ENCODE peak calls at places on chromosome 6, in ten cellular contexts. O, K, A, I, W, S, Z, H, G and U are unnamed samples.

GRCh38 chr6:169985121-169986015 is 233.9 kb downstream of the ERMARD start:
- DNase-seq in I (peak), G (peak), Z (no peak), H (no peak), O (no peak), K (no peak), A (no peak), S (no peak), W (no peak), U (no peak)

GRCh38 chr6:135202821-135203220 is 21.7 kb downstream of the MYB start:
- DNase-seq in S (no peak), H (no peak), W (no peak), A (no peak), G (no peak), O (no peak), K (no peak), I (no peak), Z (no peak), U (no peak)

GRCh38 chr6:142621822-142622221 is 320.0 kb downstream of the ADGRG6 start:
- DNase-seq in W (no peak), K (no peak), Z (no peak), H (no peak), S (no peak), G (no peak), I (no peak), A (no peak), O (no peak), U (no peak)

GRCh38 chr6:169981051-169981450 is 229.6 kb downstream of the ERMARD start:
- DNase-seq in H (no peak), K (no peak), W (no peak), A (no peak), G (peak), S (no peak), Z (no peak), O (no peak), I (no peak), U (no peak)

GRCh38 chr6:73031094-73031782 is 194.1 kb downstream of the KHDC1L start:
- DNase-seq in W (no peak), G (no peak), Z (no peak), H (no peak), K (no peak), S (no peak), A (no peak), O (no peak), I (no peak), U (no peak)

GRCh38 chr6:161917645-161918044 is 643.8 kb upstream of the AGPAT4 start:
- DNase-seq in O (no peak), K (no peak), S (no peak), A (no peak), I (no peak), W (peak), Z (no peak), G (no peak), H (no peak), U (no peak)

GRCh38 chr6:45614488-45615285 is 237.0 kb upstream of the SUPT3H start:
- DNase-seq in G (no peak), K (no peak), W (no peak), A (no peak), H (no peak), Z (no peak), I (no peak), S (no peak), O (no peak), U (no peak)

GRCh38 chr6:1574083-1574761 is 35.5 kb upstream of the FOXC1 start:
- DNase-seq in Z (no peak), W (no peak), A (no peak), S (no peak), I (no peak), O (no peak), H (no peak), K (no peak), G (no peak), U (no peak)

GRCh38 chr6:64034331-64034730 is 398.7 kb downstream of the PHF3 start:
- DNase-seq in O (no peak), Z (no peak), S (no peak), A (no peak), G (no peak), W (no peak), K (no peak), I (no peak), H (no peak), U (no peak)

GRCh38 chr6:64249129-64249528 is 613.5 kb downstream of the PHF3 start:
- DNase-seq in H (no peak), G (no peak), Z (no peak), S (peak), O (no peak), A (no peak), W (no peak), I (no peak), K (no peak), U (no peak)

GRCh38 chr6:3214898-3215297 is 12.6 kb downstream of the TUBB2B start:
- DNase-seq in I (no peak), W (no peak), H (no peak), A (no peak), Z (no peak), S (no peak), G (no peak), K (no peak), O (no peak), U (no peak)

GRCh38 chr6:156351346-156351966 is 425.7 kb upstream of the ARID1B start:
- DNase-seq in S (no peak), W (no peak), K (no peak), H (peak), G (no peak), I (no peak), Z (no peak), O (no peak), A (no peak), U (no peak)

GRCh38 chr6:150208606-150209352 is 65.9 kb downstream of the PPP1R14C start:
- DNase-seq in Z (no peak), I (no peak), H (no peak), W (no peak), K (no peak), O (no peak), S (no peak), G (no peak), A (no peak), U (no peak)

GRCh38 chr6:165178056-165178455 is 131.3 kb downstream of the C6orf118 start:
- DNase-seq in G (no peak), W (peak), Z (no peak), A (no peak), O (no peak), S (no peak), H (no peak), I (no peak), K (no peak), U (no peak)

GRCh38 chr6:117477988-117478852 is 4.3 kb upstream of the DCBLD1 start:
- DNase-seq in O (peak), W (no peak), A (peak), S (peak), Z (no peak), K (no peak), G (no peak), H (no peak), I (no peak), U (no peak)

GRCh38 chr6:18215436-18215835 is 48.9 kb downstream of the DEK start:
- DNase-seq in A (no peak), W (no peak), K (no peak), G (no peak), I (no peak), O (no peak), Z (no peak), S (no peak), H (no peak), U (no peak)

GRCh38 chr6:4010682-4011081 is 68.3 kb downstream of the FAM217A start:
- DNase-seq in K (no peak), A (peak), H (no peak), S (peak), W (no peak), O (no peak), I (no peak), Z (no peak), G (no peak), U (no peak)

GRCh38 chr6:129662406-129662766 is 47.6 kb downstream of the ARHGAP18 start:
- DNase-seq in K (no peak), Z (no peak), A (no peak), O (no peak), H (no peak), G (no peak), W (no peak), I (no peak), S (no peak), U (no peak)

GRCh38 chr6:167238169-167238693 is 52.9 kb upstream of the UNC93A start:
- DNase-seq in H (no peak), S (peak), W (no peak), Z (no peak), I (no peak), O (no peak), G (no peak), A (no peak), K (no peak), U (no peak)

GRCh38 chr6:152293404-152293803 is 343.8 kb downstream of the SYNE1 start:
- DNase-seq in Z (peak), S (no peak), H (peak), G (no peak), A (no peak), K (no peak), W (no peak), I (no peak), O (peak), U (no peak)

GRCh38 chr6:56724455-56724854 is 81.8 kb upstream of the DST start:
- DNase-seq in W (no peak), A (no peak), I (no peak), O (no peak), S (no peak), G (no peak), H (no peak), K (no peak), Z (no peak), U (no peak)

GRCh38 chr6:154106251-154106650 is 67.2 kb downstream of the OPRM1 start:
- DNase-seq in O (no peak), W (no peak), Z (no peak), A (no peak), G (no peak), S (no peak), H (no peak), K (peak), I (no peak), U (no peak)

GRCh38 chr6:7188492-7188891 is 80.7 kb downstream of the RREB1 start:
- DNase-seq in K (no peak), O (no peak), H (no peak), W (no peak), S (no peak), A (no peak), G (no peak), Z (no peak), I (no peak), U (no peak)

GRCh38 chr6:122530440-122531046 is 58.9 kb upstream of the SERINC1 start:
- DNase-seq in Z (peak), G (no peak), S (peak), W (peak), H (peak), K (no peak), I (no peak), O (peak), A (peak), U (no peak)

GRCh38 chr6:55963301-55963700 is 87.9 kb upstream of the BMP5 start:
- DNase-seq in K (no peak), A (no peak), O (no peak), W (no peak), H (no peak), S (peak), G (no peak), I (no peak), Z (no peak), U (no peak)

GRCh38 chr6:150256618-150257272 is 112.1 kb upstream of the IYD start:
- DNase-seq in O (no peak), H (no peak), K (no peak), G (no peak), Z (no peak), I (no peak), W (no peak), S (no peak), A (no peak), U (no peak)

GRCh38 chr6:30156262-30156599 is 4.8 kb downstream of the TRIM10 start:
- DNase-seq in K (peak), O (peak), A (peak), W (peak), H (no peak), Z (no peak), G (no peak), I (no peak), S (peak), U (no peak)

GRCh38 chr6:108799356-108799720 is 48.9 kb upstream of the ARMC2 start:
- DNase-seq in Z (no peak), S (no peak), H (no peak), K (no peak), A (no peak), W (no peak), G (no peak), O (no peak), I (no peak), U (no peak)

GRCh38 chr6:33675968-33676367 is 35.5 kb downstream of the UQCC2 start:
- DNase-seq in O (no peak), A (no peak), K (no peak), I (no peak), Z (no peak), W (no peak), S (no peak), G (no peak), H (no peak), U (no peak)

GRCh38 chr6:16402501-16402900 is 164.1 kb downstream of the GMPR start:
- DNase-seq in Z (no peak), S (no peak), O (no peak), K (no peak), H (peak), A (no peak), I (no peak), W (no peak), G (no peak), U (no peak)

GRCh38 chr6:101597711-101598110 is 204.2 kb downstream of the GRIK2 start:
- DNase-seq in W (no peak), K (no peak), A (no peak), O (no peak), Z (no peak), G (no peak), I (no peak), H (no peak), S (no peak), U (no peak)

GRCh38 chr6:27280064-27280539 is 32.0 kb downstream of the POM121L2 start:
- DNase-seq in Z (no peak), O (no peak), A (peak), I (no peak), S (peak), G (no peak), H (peak), K (no peak), W (no peak), U (peak)

GRCh38 chr6:82506526-82506925 is 142.9 kb downstream of the TPBG start:
- DNase-seq in G (no peak), A (no peak), W (peak), S (no peak), I (no peak), Z (no peak), H (no peak), O (no peak), K (no peak), U (no peak)

GRCh38 chr6:82511546-82511945 is 147.9 kb downstream of the TPBG start:
- DNase-seq in Z (no peak), G (no peak), K (no peak), W (no peak), S (no peak), I (no peak), O (no peak), A (no peak), H (no peak), U (no peak)

GRCh38 chr6:82507112-82507511 is 143.5 kb downstream of the TPBG start:
- DNase-seq in O (no peak), K (no peak), G (no peak), H (no peak), I (no peak), Z (no peak), A (no peak), S (no peak), W (no peak), U (no peak)
- TF ChIP-seq EP300 in O (no peak), K (no peak), G (no peak), H (no peak), I (no peak), Z (no peak), A (no peak), S (no peak), W (no peak), U (no peak)

GRCh38 chr6:116408476-116408875 is 37.7 kb downstream of the DSE start:
- DNase-seq in K (no peak), A (no peak), W (no peak), Z (no peak), G (no peak), H (no peak), I (no peak), O (no peak), S (no peak), U (no peak)

GRCh38 chr6:116404706-116405105 is 34.0 kb downstream of the DSE start:
- DNase-seq in G (no peak), A (no peak), Z (no peak), H (no peak), I (no peak), S (no peak), K (no peak), O (no peak), W (no peak), U (no peak)

GRCh38 chr6:116405663-116406329 is 35.0 kb downstream of the DSE start:
- DNase-seq in W (no peak), O (no peak), S (no peak), G (no peak), I (no peak), K (no peak), H (no peak), Z (no peak), A (peak), U (no peak)

GRCh38 chr6:116405147-116405546 is 34.4 kb downstream of the DSE start:
- DNase-seq in G (no peak), W (no peak), Z (no peak), K (no peak), O (peak), I (no peak), S (no peak), H (peak), A (no peak), U (no peak)

GRCh38 chr6:116406678-116407345 is 36.1 kb downstream of the DSE start:
- DNase-seq in K (no peak), W (no peak), H (no peak), O (no peak), I (no peak), G (no peak), S (no peak), A (peak), Z (no peak), U (no peak)
- TF ChIP-seq EP300 in K (no peak), W (no peak), H (no peak), O (no peak), I (no peak), G (no peak), S (no peak), A (no peak), Z (no peak), U (no peak)

GRCh38 chr6:125001684-125002083 is 39.4 kb downstream of the RNF217 start:
- DNase-seq in W (no peak), Z (no peak), S (no peak), H (no peak), G (no peak), K (no peak), I (no peak), A (no peak), O (no peak), U (no peak)

GRCh38 chr6:125004198-125004597 is 42.0 kb downstream of the RNF217 start:
- DNase-seq in A (peak), K (no peak), I (no peak), W (no peak), O (no peak), G (no peak), H (no peak), Z (peak), S (no peak), U (no peak)

GRCh38 chr6:125003070-125003469 is 40.8 kb downstream of the RNF217 start:
- DNase-seq in W (no peak), H (no peak), A (no peak), O (no peak), Z (no peak), K (no peak), G (no peak), S (no peak), I (no peak), U (no peak)

GRCh38 chr6:125004797-125005595 is 42.8 kb downstream of the RNF217 start:
- DNase-seq in K (no peak), A (no peak), H (no peak), Z (no peak), S (no peak), I (no peak), W (no peak), O (no peak), G (no peak), U (no peak)

GRCh38 chr6:125002090-125002741 is 40.0 kb downstream of the RNF217 start:
- DNase-seq in G (no peak), S (no peak), A (no peak), I (no peak), W (no peak), K (no peak), H (no peak), Z (no peak), O (no peak), U (no peak)
- TF ChIP-seq EP300 in G (no peak), S (no peak), A (no peak), I (no peak), W (no peak), K (no peak), H (no peak), Z (no peak), O (no peak), U (no peak)

DNA sequence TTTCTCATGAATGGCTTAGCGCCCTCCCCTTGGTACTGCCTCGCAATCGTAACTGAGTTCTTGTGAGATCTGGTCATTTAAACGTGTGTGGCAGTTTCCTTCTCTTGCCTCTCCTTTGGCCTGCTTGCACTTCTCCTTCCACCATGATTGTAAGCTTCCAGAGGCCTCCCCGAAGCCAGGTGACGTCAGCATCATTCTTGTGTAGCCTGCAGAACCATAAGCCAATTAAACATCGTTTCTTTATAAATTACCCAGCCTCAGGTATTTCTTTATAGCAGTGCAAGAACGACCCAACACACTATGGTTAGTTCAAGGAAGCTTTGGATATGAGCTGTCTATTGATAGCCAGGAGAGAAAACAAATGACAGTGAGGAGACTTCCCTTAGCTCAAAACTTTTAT is 29.5 kb upstream of the ADTRP start:
- DNase-seq in O (no peak), W (no peak), A (no peak), S (no peak), G (no peak), K (no peak), H (no peak), I (no peak), Z (no peak), U (no peak)
- TF ChIP-seq EP300 in O (no peak), W (no peak), A (no peak), S (no peak), G (no peak), K (no peak), H (no peak), I (no peak), Z (no peak), U (no peak)

GRCh38 chr6:307065-307814 is 15.0 kb downstream of the DUSP22 start:
- DNase-seq in A (no peak), G (no peak), O (no peak), I (no peak), S (no peak), H (no peak), K (peak), Z (no peak), W (no peak), U (no peak)

GRCh38 chr6:308307-308706 is 16.0 kb downstream of the DUSP22 start:
- DNase-seq in G (no peak), H (no peak), Z (no peak), K (peak), S (no peak), O (no peak), I (no peak), W (no peak), A (no peak), U (no peak)

GRCh38 chr6:307874-308273 is 15.6 kb downstream of the DUSP22 start:
- DNase-seq in H (no peak), S (no peak), O (no peak), Z (no peak), I (no peak), G (no peak), W (no peak), K (peak), A (no peak), U (no peak)

GRCh38 chr6:309947-310346 is 17.7 kb downstream of the DUSP22 start:
- DNase-seq in W (no peak), S (no peak), O (no peak), K (peak), Z (no peak), I (no peak), A (no peak), H (no peak), G (no peak), U (no peak)

GRCh38 chr6:308768-309167 is 16.5 kb downstream of the DUSP22 start:
- DNase-seq in I (no peak), W (no peak), O (no peak), H (no peak), G (no peak), S (no peak), Z (no peak), A (no peak), K (peak), U (no peak)
- TF ChIP-seq EP300 in I (no peak), W (no peak), O (no peak), H (no peak), G (no peak), S (no peak), Z (no peak), A (no peak), K (no peak), U (no peak)